ENCODE peak calls at places on chromosomes 2 and 18, in six cellular contexts. D is stimulated activated CD4-positive, alpha-beta T cell treated with anti-CD3 and anti-CD28 coated beads, Interleukin-15, amount 100 ng/mL, for 1 hour; F is ecto neural progenitor cell; R is left cardiac atrium; V is H9; L is CD8-positive, alpha-beta T cell. J is an unnamed sample.

GRCh38 chr18:62606106-62606505 is 83.3 kb downstream of the ZCCHC2 start:
- DNase-seq in F (no peak), V (no peak), L (no peak), R (no peak), D (no peak), J (peak; percentile 32)

GRCh38 chr2:54041135-54041534 is 70.3 kb upstream of the PSME4 start:
- DNase-seq in L (peak; percentile 35), D (peak; percentile 29), F (no peak), R (no peak), V (no peak), J (no peak)

GRCh38 chr2:134739879-134740301 is 21.1 kb upstream of the TMEM163 start:
- DNase-seq in R (no peak), L (no peak), D (no peak), F (no peak), V (no peak), J (peak; percentile 4)

GRCh38 chr2:29810956-29811355 is 110.4 kb downstream of the ALK start:
- DNase-seq in L (no peak), D (no peak), F (no peak), R (no peak), V (no peak), J (no peak)

GRCh38 chr2:241844066-241844728 is 14.5 kb downstream of the PDCD1 start:
- DNase-seq in L (peak; percentile 76), R (peak; percentile 87), D (peak; percentile 75), V (peak; percentile 45), F (peak; percentile 75), J (peak; percentile 22)

GRCh38 chr2:167013227-167013626 is 124.9 kb downstream of the XIRP2 start:
- DNase-seq in L (no peak), F (no peak), D (no peak), R (no peak), V (no peak), J (peak; percentile 73)

GRCh38 chr2:3728104-3729054 is 25.0 kb downstream of the DCDC2C start:
- DNase-seq in F (no peak), D (no peak), L (no peak), R (no peak), V (no peak), J (peak; percentile 67)

GRCh38 chr2:227545990-227546389 is 52.7 kb upstream of the SCYGR2 start:
- DNase-seq in F (no peak), V (peak; percentile 45), D (no peak), L (peak; percentile 31), R (no peak), J (no peak)

GRCh38 chr2:240645346-240646060 is 20.2 kb downstream of the GPR35 start:
- DNase-seq in D (no peak), L (no peak), V (peak; percentile 8), R (no peak), F (peak; percentile 33), J (no peak)

GRCh38 chr2:196268538-196269338 is 97.4 kb upstream of the STK17B start:
- DNase-seq in D (no peak), V (no peak), R (no peak), F (no peak), L (no peak), J (peak; percentile 74)

GRCh38 chr2:223725494-223725893 is 111.9 kb downstream of the AP1S3 start:
- DNase-seq in L (no peak), F (peak; percentile 70), V (peak; percentile 89), D (no peak), R (peak; percentile 92), J (peak; percentile 99)

GRCh38 chr2:98617149-98617548 is 8.8 kb downstream of the UNC50 start:
- DNase-seq in R (no peak), V (no peak), D (no peak), F (no peak), L (no peak), J (no peak)

GRCh38 chr18:79828258-79828657 is 30.5 kb downstream of the KCNG2 start:
- DNase-seq in D (no peak), F (no peak), R (no peak), V (no peak), L (no peak), J (no peak)

GRCh38 chr2:142008135-142008744 is 122.6 kb downstream of the LRP1B start:
- DNase-seq in D (no peak), V (no peak), L (no peak), R (no peak), F (no peak), J (no peak)

GRCh38 chr2:43133708-43134570 is 92.5 kb downstream of the ZFP36L2 start:
- DNase-seq in D (peak; percentile 41), L (peak; percentile 95), F (no peak), R (peak; percentile 42), V (no peak), J (no peak)

GRCh38 chr2:40962026-40962425 is 510.1 kb upstream of the SLC8A1 start:
- DNase-seq in L (no peak), D (no peak), R (no peak), F (no peak), V (no peak), J (no peak)

GRCh38 chr2:118006861-118007260 is 7.0 kb downstream of the CCDC93 start:
- DNase-seq in V (no peak), R (no peak), L (no peak), D (no peak), F (no peak), J (no peak)

GRCh38 chr2:236876642-236877041 is 209.0 kb upstream of the COPS8 start:
- DNase-seq in L (no peak), D (no peak), V (no peak), R (no peak), F (no peak), J (no peak)